ENCODE peak calls at places on chromosomes 11 and 22, in seven cellular contexts. One of them, this sample, is unnamed.

GRCh38 chr11:123707606-123708205 is 33.8 kb downstream of the ZNF202 start:
- DNase-seq in lower leg skin: peak
- DNase-seq in ovary: peak
- DNase-seq in sigmoid colon: no peak
- DNase-seq in spleen: no peak
- DNase-seq in body of pancreas: peak
- DNase-seq in IMR-90: peak
- DNase-seq in this sample: peak

GRCh38 chr11:109267293-109268095 is 154.5 kb upstream of the C11orf87 start:
- DNase-seq in IMR-90: no peak
- DNase-seq in spleen: no peak
- DNase-seq in ovary: no peak
- DNase-seq in body of pancreas: no peak
- DNase-seq in sigmoid colon: no peak
- DNase-seq in lower leg skin: no peak
- DNase-seq in this sample: no peak

GRCh38 chr11:61023086-61024035 is 51.9 kb downstream of the CD6 start:
- DNase-seq in IMR-90: no peak
- DNase-seq in body of pancreas: no peak
- DNase-seq in lower leg skin: no peak
- DNase-seq in ovary: no peak
- DNase-seq in sigmoid colon: peak
- DNase-seq in spleen: no peak
- DNase-seq in this sample: no peak

GRCh38 chr11:114279778-114280532 is 16.2 kb upstream of the NNMT start:
- DNase-seq in IMR-90: peak
- DNase-seq in ovary: no peak
- DNase-seq in spleen: no peak
- DNase-seq in sigmoid colon: no peak
- DNase-seq in body of pancreas: no peak
- DNase-seq in lower leg skin: no peak
- DNase-seq in this sample: no peak

GRCh38 chr22:30742291-30743256 is 47.9 kb downstream of the OSBP2 start:
- DNase-seq in IMR-90: peak
- DNase-seq in lower leg skin: no peak
- DNase-seq in spleen: no peak
- DNase-seq in ovary: no peak
- DNase-seq in sigmoid colon: no peak
- DNase-seq in body of pancreas: no peak
- DNase-seq in this sample: no peak

GRCh38 chr11:107562647-107563208 is 2.8 kb downstream of the ALKBH8 start:
- DNase-seq in body of pancreas: no peak
- DNase-seq in sigmoid colon: no peak
- DNase-seq in lower leg skin: no peak
- DNase-seq in IMR-90: peak
- DNase-seq in spleen: no peak
- DNase-seq in ovary: no peak
- DNase-seq in this sample: peak

GRCh38 chr11:9089636-9090035 is 1.8 kb downstream of the SCUBE2 start:
- DNase-seq in body of pancreas: no peak
- DNase-seq in spleen: no peak
- DNase-seq in lower leg skin: no peak
- DNase-seq in ovary: no peak
- DNase-seq in sigmoid colon: no peak
- DNase-seq in IMR-90: no peak
- DNase-seq in this sample: no peak

GRCh38 chr11:69867076-69868002 is 48.1 kb upstream of the FGF3 start:
- DNase-seq in IMR-90: peak
- DNase-seq in body of pancreas: peak
- DNase-seq in spleen: no peak
- DNase-seq in ovary: no peak
- DNase-seq in lower leg skin: no peak
- DNase-seq in sigmoid colon: no peak
- DNase-seq in this sample: no peak

GRCh38 chr22:17588606-17589005 is 25.3 kb downstream of the SLC25A18 start:
- DNase-seq in spleen: peak
- DNase-seq in ovary: peak
- DNase-seq in lower leg skin: no peak
- DNase-seq in body of pancreas: no peak
- DNase-seq in IMR-90: no peak
- DNase-seq in sigmoid colon: no peak
- DNase-seq in this sample: no peak

GRCh38 chr11:28146123-28146751 is 38.0 kb downstream of the METTL15 start:
- DNase-seq in IMR-90: peak
- DNase-seq in spleen: no peak
- DNase-seq in sigmoid colon: no peak
- DNase-seq in body of pancreas: no peak
- DNase-seq in ovary: no peak
- DNase-seq in lower leg skin: no peak
- DNase-seq in this sample: no peak

GRCh38 chr11:78254263-78254662 is 65.5 kb downstream of the USP35 start:
- DNase-seq in IMR-90: no peak
- DNase-seq in body of pancreas: no peak
- DNase-seq in sigmoid colon: no peak
- DNase-seq in lower leg skin: no peak
- DNase-seq in spleen: no peak
- DNase-seq in ovary: no peak
- DNase-seq in this sample: no peak

GRCh38 chr11:104991994-104992393 is 23.6 kb upstream of the CASP4 start:
- DNase-seq in spleen: no peak
- DNase-seq in ovary: no peak
- DNase-seq in body of pancreas: no peak
- DNase-seq in IMR-90: no peak
- DNase-seq in lower leg skin: no peak
- DNase-seq in sigmoid colon: no peak
- DNase-seq in this sample: no peak

GRCh38 chr11:2874963-2875362 is 10.6 kb downstream of the CDKN1C start:
- DNase-seq in sigmoid colon: no peak
- DNase-seq in ovary: no peak
- DNase-seq in body of pancreas: no peak
- DNase-seq in lower leg skin: no peak
- DNase-seq in spleen: no peak
- DNase-seq in IMR-90: no peak
- DNase-seq in this sample: no peak

GRCh38 chr22:18973264-18974031 is 37.4 kb upstream of the PRODH start:
- DNase-seq in ovary: no peak
- DNase-seq in IMR-90: no peak
- DNase-seq in body of pancreas: peak
- DNase-seq in lower leg skin: no peak
- DNase-seq in sigmoid colon: no peak
- DNase-seq in spleen: no peak
- DNase-seq in this sample: no peak

GRCh38 chr22:29370556-29370955 is 17.8 kb downstream of the AP1B1 start:
- DNase-seq in lower leg skin: no peak
- DNase-seq in ovary: no peak
- DNase-seq in IMR-90: no peak
- DNase-seq in sigmoid colon: no peak
- DNase-seq in spleen: peak
- DNase-seq in body of pancreas: no peak
- DNase-seq in this sample: no peak

GRCh38 chr11:65500262-65501004 is 1.6 kb downstream of the MALAT1 start:
- DNase-seq in lower leg skin: no peak
- DNase-seq in ovary: peak
- DNase-seq in sigmoid colon: peak
- DNase-seq in IMR-90: peak
- DNase-seq in spleen: no peak
- DNase-seq in body of pancreas: peak
- DNase-seq in this sample: peak

GRCh38 chr11:86972734-86973133 is 17.5 kb upstream of the FZD4 start:
- DNase-seq in ovary: no peak
- DNase-seq in spleen: no peak
- DNase-seq in IMR-90: no peak
- DNase-seq in body of pancreas: no peak
- DNase-seq in lower leg skin: no peak
- DNase-seq in sigmoid colon: no peak
- DNase-seq in this sample: no peak

GRCh38 chr22:44026066-44026629 is 2.0 kb downstream of the PARVB start:
- DNase-seq in body of pancreas: no peak
- DNase-seq in sigmoid colon: no peak
- DNase-seq in IMR-90: no peak
- DNase-seq in ovary: no peak
- DNase-seq in spleen: peak
- DNase-seq in lower leg skin: no peak
- DNase-seq in this sample: no peak

GRCh38 chr11:55345306-55345705 is 2.3 kb downstream of the OR4A16 start:
- DNase-seq in sigmoid colon: no peak
- DNase-seq in IMR-90: no peak
- DNase-seq in ovary: no peak
- DNase-seq in spleen: no peak
- DNase-seq in body of pancreas: no peak
- DNase-seq in lower leg skin: no peak
- DNase-seq in this sample: no peak

GRCh38 chr11:4697583-4697982 is at the start of gene OR51E2:
- DNase-seq in ovary: no peak
- DNase-seq in sigmoid colon: peak
- DNase-seq in IMR-90: peak
- DNase-seq in body of pancreas: no peak
- DNase-seq in lower leg skin: no peak
- DNase-seq in spleen: no peak
- DNase-seq in this sample: no peak

GRCh38 chr11:68677432-68677831 is 6.9 kb upstream of the GAL start:
- DNase-seq in lower leg skin: no peak
- DNase-seq in spleen: no peak
- DNase-seq in IMR-90: peak
- DNase-seq in ovary: no peak
- DNase-seq in sigmoid colon: peak
- DNase-seq in body of pancreas: peak
- DNase-seq in this sample: no peak

DNA sequence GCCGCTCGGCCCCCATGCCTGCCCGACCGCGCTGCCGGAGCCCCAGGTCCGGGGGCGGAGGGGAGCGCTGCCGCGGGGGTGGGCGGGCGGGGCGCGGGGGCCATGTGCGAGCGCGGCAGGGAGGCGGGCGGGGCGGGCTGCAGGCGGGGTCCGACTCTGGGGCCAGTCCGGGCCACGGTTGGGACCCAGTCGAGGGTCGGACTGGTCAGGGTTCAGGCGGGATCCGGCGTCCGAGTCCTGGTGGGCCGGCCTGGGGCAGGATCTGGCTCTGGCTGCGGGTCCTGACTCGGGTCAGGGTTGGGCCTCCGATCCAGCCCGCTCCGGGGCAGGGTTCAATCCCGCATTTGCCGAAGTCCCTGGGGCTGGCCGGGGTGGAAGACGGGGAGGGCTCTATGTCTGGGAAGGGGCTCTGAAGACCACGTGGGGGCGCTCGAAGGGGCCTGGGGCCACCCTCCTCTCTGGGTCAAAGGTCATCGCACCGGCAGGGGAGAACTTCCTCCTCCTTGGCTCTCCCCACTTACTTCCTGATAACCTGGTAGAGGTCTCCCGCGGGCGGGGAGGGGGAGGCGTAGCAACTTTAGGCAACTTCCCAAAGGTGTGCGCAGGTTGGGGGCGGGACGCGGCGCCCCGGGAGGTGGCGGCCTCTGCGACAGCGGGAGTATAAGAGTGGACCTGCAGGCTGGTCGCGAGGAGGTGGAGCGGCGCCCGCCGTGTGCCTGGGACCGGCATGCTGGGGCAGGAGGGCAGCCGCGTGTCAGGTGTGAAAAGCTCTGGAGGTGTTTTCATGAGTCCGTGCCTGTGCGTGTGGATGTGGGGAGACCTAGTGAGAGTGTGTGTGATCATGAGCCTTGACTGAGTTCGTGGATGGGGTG is 603 bp downstream of the ESRRA start:
- DNase-seq in IMR-90: peak
- DNase-seq in lower leg skin: peak
- DNase-seq in sigmoid colon: peak
- DNase-seq in body of pancreas: peak
- DNase-seq in ovary: peak
- DNase-seq in spleen: peak
- DNase-seq in this sample: peak
- TF ChIP-seq POLR2A in IMR-90: no peak
- TF ChIP-seq POLR2A in lower leg skin: no peak
- TF ChIP-seq POLR2A in sigmoid colon: no peak
- TF ChIP-seq POLR2A in body of pancreas: peak
- TF ChIP-seq POLR2A in ovary: no peak
- TF ChIP-seq POLR2A in spleen: no peak
- TF ChIP-seq POLR2A in this sample: peak

GRCh38 chr22:46081831-46082210 is 68.5 kb upstream of the PPARA start:
- DNase-seq in sigmoid colon: peak
- DNase-seq in spleen: peak
- DNase-seq in IMR-90: no peak
- DNase-seq in lower leg skin: no peak
- DNase-seq in body of pancreas: peak
- DNase-seq in ovary: peak
- DNase-seq in this sample: no peak

GRCh38 chr22:46079093-46079860 is 71.0 kb upstream of the PPARA start:
- DNase-seq in IMR-90: no peak
- DNase-seq in sigmoid colon: peak
- DNase-seq in ovary: peak
- DNase-seq in body of pancreas: no peak
- DNase-seq in lower leg skin: no peak
- DNase-seq in spleen: peak
- DNase-seq in this sample: no peak

GRCh38 chr22:46078241-46079092 is 71.9 kb upstream of the PPARA start:
- DNase-seq in spleen: peak
- DNase-seq in lower leg skin: peak
- DNase-seq in IMR-90: no peak
- DNase-seq in body of pancreas: peak
- DNase-seq in sigmoid colon: peak
- DNase-seq in ovary: peak
- DNase-seq in this sample: no peak

GRCh38 chr22:46081036-46081830 is 69.1 kb upstream of the PPARA start:
- DNase-seq in IMR-90: no peak
- DNase-seq in sigmoid colon: peak
- DNase-seq in lower leg skin: no peak
- DNase-seq in spleen: peak
- DNase-seq in body of pancreas: peak
- DNase-seq in ovary: peak
- DNase-seq in this sample: no peak

GRCh38 chr22:46079861-46080821 is 70.2 kb upstream of the PPARA start:
- DNase-seq in IMR-90: no peak
- DNase-seq in spleen: peak
- DNase-seq in ovary: peak
- DNase-seq in sigmoid colon: peak
- DNase-seq in lower leg skin: peak
- DNase-seq in body of pancreas: peak
- DNase-seq in this sample: no peak
- TF ChIP-seq POLR2A in IMR-90: no peak
- TF ChIP-seq POLR2A in spleen: no peak
- TF ChIP-seq POLR2A in ovary: no peak
- TF ChIP-seq POLR2A in sigmoid colon: peak
- TF ChIP-seq POLR2A in lower leg skin: no peak
- TF ChIP-seq POLR2A in body of pancreas: peak
- TF ChIP-seq POLR2A in this sample: no peak

GRCh38 chr22:39317756-39318506 is 1.5 kb downstream of the RPL3 start:
- DNase-seq in IMR-90: peak
- DNase-seq in lower leg skin: no peak
- DNase-seq in body of pancreas: no peak
- DNase-seq in sigmoid colon: no peak
- DNase-seq in spleen: no peak
- DNase-seq in ovary: no peak
- DNase-seq in this sample: peak
- TF ChIP-seq POLR2A in IMR-90: no peak
- TF ChIP-seq POLR2A in lower leg skin: no peak
- TF ChIP-seq POLR2A in body of pancreas: peak
- TF ChIP-seq POLR2A in sigmoid colon: no peak
- TF ChIP-seq POLR2A in spleen: no peak
- TF ChIP-seq POLR2A in ovary: no peak
- TF ChIP-seq POLR2A in this sample: no peak

GRCh38 chr11:518463-519202 is 11.6 kb upstream of the RNH1 start:
- DNase-seq in spleen: peak
- DNase-seq in IMR-90: peak
- DNase-seq in body of pancreas: peak
- DNase-seq in sigmoid colon: peak
- DNase-seq in lower leg skin: peak
- DNase-seq in ovary: peak
- DNase-seq in this sample: no peak
- TF ChIP-seq POLR2A in spleen: no peak
- TF ChIP-seq POLR2A in IMR-90: no peak
- TF ChIP-seq POLR2A in body of pancreas: peak
- TF ChIP-seq POLR2A in sigmoid colon: no peak
- TF ChIP-seq POLR2A in lower leg skin: no peak
- TF ChIP-seq POLR2A in ovary: peak
- TF ChIP-seq POLR2A in this sample: peak